ENCODE peak calls at places on chromosomes 1 and 21, in nine cellular contexts. V is right cardiac atrium, Z is neural progenitor cell, I is adrenal gland, L is left lung, U is hepatocyte, P is SJSA1, M is cardiac muscle cell, T is gastrocnemius medialis. X is an unnamed sample.

GRCh38 chr1:181607524-181607923 is 124.2 kb downstream of the CACNA1E start:
- DNase-seq in U (no peak), I (no peak), T (no peak), Z (no peak), P (no peak), L (no peak), V (no peak), M (no peak), X (no peak)

GRCh38 chr1:172912765-172913260 is 137.9 kb downstream of the TNFSF18 start:
- DNase-seq in L (peak; percentile 46), Z (no peak), U (no peak), M (no peak), V (no peak), P (no peak), I (no peak), T (no peak), X (no peak)

GRCh38 chr1:119743776-119744597 is 24.7 kb downstream of the HMGCS2 start:
- DNase-seq in T (no peak), P (peak; percentile 52), Z (peak; percentile 83), U (peak; percentile 86), V (peak; percentile 77), I (peak; percentile 65), L (no peak), M (peak; percentile 84), X (peak; percentile 68)

GRCh38 chr21:43935711-43936110 is 70.7 kb downstream of the AGPAT3 start:
- DNase-seq in Z (no peak), L (no peak), P (no peak), I (no peak), M (no peak), V (peak; percentile 33), U (no peak), T (no peak), X (no peak)

GRCh38 chr1:230866171-230866811 is 2.0 kb downstream of the C1orf198 start:
- DNase-seq in U (no peak), Z (no peak), T (no peak), L (no peak), M (no peak), P (peak; percentile 31), I (no peak), V (no peak), X (no peak)

GRCh38 chr1:57711326-57711725 is 287.5 kb upstream of the DAB1 start:
- DNase-seq in L (no peak), U (no peak), Z (no peak), M (no peak), P (no peak), V (no peak), I (no peak), T (no peak), X (no peak)

GRCh38 chr1:147169840-147170674 is 2.2 kb downstream of the PRKAB2 start:
- DNase-seq in M (no peak), P (peak; percentile 36), T (no peak), V (no peak), I (no peak), L (no peak), U (no peak), Z (no peak), X (no peak)

GRCh38 chr1:85609976-85610375 is 29.4 kb downstream of the CCN1 start:
- DNase-seq in Z (no peak), P (no peak), L (no peak), I (no peak), M (no peak), T (no peak), V (no peak), U (no peak), X (no peak)

GRCh38 chr1:54475357-54476230 is 69.4 kb upstream of the SSBP3 start:
- DNase-seq in Z (peak; percentile 56), V (peak; percentile 76), M (no peak), P (no peak), L (no peak), T (no peak), U (peak; percentile 30), I (no peak), X (no peak)

GRCh38 chr1:209172286-209172685 is 411.2 kb upstream of the CAMK1G start:
- DNase-seq in Z (no peak), T (no peak), L (no peak), P (no peak), V (no peak), I (no peak), U (no peak), M (no peak), X (no peak)

GRCh38 chr1:225445644-225446297 is 17.9 kb upstream of the LBR start:
- DNase-seq in V (no peak), Z (no peak), U (no peak), T (no peak), I (no peak), P (no peak), M (peak; percentile 38), L (no peak), X (no peak)

GRCh38 chr1:200041337-200042118 is 14.0 kb downstream of the NR5A2 start:
- DNase-seq in T (no peak), I (no peak), Z (peak; percentile 45), M (no peak), P (no peak), L (no peak), U (peak; percentile 21), V (no peak), X (no peak)

GRCh38 chr1:27403065-27403726 is 10.8 kb downstream of the GPR3 start:
- DNase-seq in P (no peak), Z (peak; percentile 52), L (peak; percentile 79), M (peak; percentile 56), U (peak; percentile 56), V (peak; percentile 92), I (no peak), T (peak; percentile 53), X (no peak)

GRCh38 chr1:28249013-28249870 is 10.1 kb upstream of the SESN2 start:
- DNase-seq in U (peak; percentile 63), M (peak; percentile 77), L (peak; percentile 83), Z (peak; percentile 50), P (no peak), T (peak; percentile 65), V (peak; percentile 75), I (peak; percentile 84), X (peak; percentile 83)

GRCh38 chr1:210850556-210850955 is 283.4 kb downstream of the KCNH1 start:
- DNase-seq in P (no peak), L (no peak), T (no peak), M (no peak), I (no peak), U (no peak), V (no peak), Z (no peak), X (no peak)

GRCh38 chr1:100494393-100495084 is 43.4 kb upstream of the GPR88 start:
- DNase-seq in T (no peak), L (no peak), U (no peak), I (no peak), Z (no peak), M (no peak), P (no peak), V (no peak), X (no peak)

GRCh38 chr1:18279713-18280074 is 172.1 kb downstream of the IGSF21 start:
- DNase-seq in T (no peak), M (no peak), L (no peak), P (no peak), I (no peak), Z (no peak), U (no peak), V (no peak), X (no peak)

GRCh38 chr1:67146539-67146938 is 11.8 kb upstream of the C1orf141 start:
- DNase-seq in V (no peak), U (no peak), L (no peak), T (no peak), M (no peak), I (no peak), P (no peak), Z (no peak), X (no peak)

GRCh38 chr1:1212780-1213152 is 1.2 kb downstream of the TNFRSF4 start:
- DNase-seq in M (peak; percentile 16), Z (no peak), L (peak; percentile 84), V (peak; percentile 84), I (no peak), P (no peak), T (no peak), U (no peak), X (peak; percentile 77)
- H3K4me1 ChIP-seq in M (no peaks in the 10 kb centered on the region), Z (no peaks in the 10 kb centered on the region), L (peaks cover 4% of the 10 kb centered on the region), V (no peaks in the 10 kb centered on the region), I (peaks cover 6% of the 10 kb centered on the region), P (peaks cover 14% of the 10 kb centered on the region), T (peaks cover 5% of the 10 kb centered on the region), U (peaks cover 9% of the 10 kb centered on the region), X (peaks cover 22% of the 10 kb centered on the region)

DNA sequence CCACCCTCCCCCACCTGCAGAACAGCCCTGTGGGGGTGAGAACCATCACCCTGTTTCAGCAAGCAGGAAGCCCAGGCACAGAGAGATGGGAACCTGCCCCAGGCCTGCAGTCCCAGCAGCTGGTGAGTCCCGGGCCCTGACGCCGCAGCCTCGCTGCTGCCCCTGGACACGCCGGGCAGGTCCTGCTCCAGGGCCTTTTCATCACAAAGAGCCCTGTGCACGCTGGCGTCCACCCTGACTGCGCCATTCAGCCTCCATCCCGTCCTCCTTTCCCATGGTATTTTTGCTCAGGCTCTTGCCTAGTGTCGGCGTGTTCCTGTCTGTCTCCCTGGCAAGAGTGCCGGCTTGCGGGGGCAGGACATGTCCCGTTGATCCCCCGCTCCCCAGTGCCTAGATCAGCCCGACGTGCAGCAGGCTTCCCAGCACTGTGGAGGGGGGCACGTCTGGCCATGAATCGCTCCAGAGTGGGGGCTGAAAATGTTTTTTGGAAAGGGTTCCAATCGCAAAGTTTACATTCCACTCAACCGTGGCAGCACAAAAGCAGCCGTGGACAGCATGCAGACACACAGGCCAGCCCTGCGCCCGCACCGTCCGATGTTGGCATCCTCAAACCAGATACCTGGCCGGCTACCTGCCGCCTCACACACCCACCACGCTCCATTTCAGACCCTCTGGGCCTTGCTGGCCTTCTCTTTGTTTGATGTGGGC is 6.3 kb upstream of the TTC34 start:
- DNase-seq in P (no peak), I (no peak), Z (no peak), T (no peak), L (peak; percentile 64), U (no peak), V (peak; percentile 34), M (no peak), X (no peak)
- H3K9me3 ChIP-seq in P (no peaks in the 10 kb centered on the region), I (no peaks in the 10 kb centered on the region), Z (no peaks in the 10 kb centered on the region), T (no peaks in the 10 kb centered on the region), L (peaks cover 10% of the 10 kb centered on the region), U (no peaks in the 10 kb centered on the region), V (no peaks in the 10 kb centered on the region), M (no peaks in the 10 kb centered on the region), X (peaks cover 4% of the 10 kb centered on the region)

GRCh38 chr1:201493757-201494617 is 12.9 kb downstream of the CSRP1 start:
- DNase-seq in V (peak; percentile 85), L (no peak), T (no peak), M (peak; percentile 89), I (peak; percentile 63), Z (peak; percentile 48), U (peak; percentile 79), P (no peak), X (no peak)
- H3K4me1 ChIP-seq in V (peaks cover 49% of the 10 kb centered on the region), L (peaks cover 57% of the 10 kb centered on the region), T (peaks cover 57% of the 10 kb centered on the region), M (peaks cover 73% of the 10 kb centered on the region), I (peaks cover 67% of the 10 kb centered on the region), Z (peaks cover 19% of the 10 kb centered on the region), U (peaks cover 31% of the 10 kb centered on the region), P (peaks cover 34% of the 10 kb centered on the region), X (peaks cover 78% of the 10 kb centered on the region)

DNA sequence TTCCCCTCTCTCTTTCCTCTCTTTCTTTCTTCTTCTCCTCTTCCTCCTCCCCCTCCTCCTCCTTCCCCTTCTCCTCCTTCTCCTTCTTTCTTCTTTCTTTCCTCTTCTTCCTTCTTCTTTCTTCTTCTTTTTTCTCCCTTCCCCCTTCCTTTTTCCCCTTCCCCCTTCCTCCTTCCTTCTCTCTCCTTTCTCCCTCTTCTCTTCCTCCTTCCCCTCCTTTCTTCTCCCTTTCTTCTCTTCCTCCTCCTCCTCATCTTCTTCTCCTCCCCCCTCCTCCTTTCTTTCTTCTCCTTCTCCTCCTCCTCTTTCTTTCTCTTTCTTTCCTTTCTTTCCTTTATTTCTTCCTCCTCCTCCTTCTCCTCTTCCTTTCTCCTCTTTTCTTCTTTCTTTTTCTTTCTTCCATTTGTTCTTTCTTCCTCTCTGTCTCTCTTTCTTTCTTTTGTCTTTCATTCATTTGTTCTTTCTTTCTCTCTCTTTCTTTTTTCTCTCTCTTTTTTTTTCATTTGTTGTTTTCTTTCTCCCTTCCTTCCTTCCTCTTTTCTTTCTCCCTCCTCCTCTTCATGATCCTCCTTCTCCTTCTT is 26.5 kb downstream of the HRNR start:
- DNase-seq in U (no peak), T (no peak), V (no peak), L (no peak), M (no peak), Z (no peak), I (no peak), P (no peak), X (no peak)
- H3K9me3 ChIP-seq in U (no peaks in the 10 kb centered on the region), T (no peaks in the 10 kb centered on the region), V (no peaks in the 10 kb centered on the region), L (no peaks in the 10 kb centered on the region), M (no peaks in the 10 kb centered on the region), Z (peaks cover 8% of the 10 kb centered on the region), I (no peaks in the 10 kb centered on the region), P (no peaks in the 10 kb centered on the region), X (no peaks in the 10 kb centered on the region)

X was measured in lower lobe of right lung.